ENCODE peak calls at places on chromosomes 12 and 14, in seven cellular contexts. G is NAMALWA, U is NCI-H1930, E is GM23248, B is DMS 273 treated with DMSO at 0.1 percent for 48 hours, J is SK-N-DZ, X is sciatic nerve. R is an unnamed sample.

GRCh38 chr14:90644882-90645281 is 171.3 kb downstream of the TTC7B start:
- DNase-seq in J (no peak), E (peak), X (no peak), G (no peak), U (no peak), B (no peak), R (peak)

GRCh38 chr12:103620395-103620794 is 33.3 kb downstream of the STAB2 start:
- DNase-seq in E (no peak), B (no peak), X (no peak), U (no peak), J (no peak), G (no peak), R (no peak)

GRCh38 chr14:31837056-31837455 is 240.0 kb upstream of the ARHGAP5 start:
- DNase-seq in E (no peak), B (no peak), G (no peak), X (no peak), J (no peak), U (no peak), R (no peak)

GRCh38 chr12:121251838-121252237 is 41.9 kb downstream of the P2RX4 start:
- DNase-seq in B (no peak), X (no peak), G (no peak), J (no peak), E (no peak), U (no peak), R (no peak)

GRCh38 chr12:94973202-94973601 is 30.3 kb downstream of the NDUFA12 start:
- DNase-seq in U (no peak), X (no peak), J (no peak), G (no peak), E (no peak), B (no peak), R (no peak)

GRCh38 chr12:69502342-69503081 is 32.3 kb downstream of the FRS2 start:
- DNase-seq in E (peak), X (no peak), G (no peak), U (no peak), J (no peak), B (no peak), R (no peak)

GRCh38 chr14:90381999-90382451 is 14.8 kb upstream of the CALM1 start:
- DNase-seq in J (peak), U (peak), E (peak), B (no peak), X (peak), G (no peak), R (peak)

GRCh38 chr12:96471368-96472040 is 17.9 kb upstream of the CFAP54 start:
- DNase-seq in B (no peak), J (no peak), E (peak), U (no peak), X (no peak), G (no peak), R (no peak)

GRCh38 chr12:128876559-128876958 is 23.3 kb downstream of the GLT1D1 start:
- DNase-seq in E (no peak), J (no peak), B (no peak), G (no peak), X (no peak), U (no peak), R (no peak)

GRCh38 chr12:16323010-16323409 is 24.4 kb upstream of the MGST1 start:
- DNase-seq in B (no peak), E (peak), G (no peak), J (no peak), U (no peak), X (no peak), R (no peak)

GRCh38 chr14:105855893-105856675 is 329.7 kb downstream of the TMEM121 start:
- DNase-seq in J (no peak), E (no peak), X (peak), U (no peak), G (peak), B (no peak), R (peak)

GRCh38 chr12:11771356-11771755 is 121.9 kb downstream of the ETV6 start:
- DNase-seq in B (no peak), U (no peak), J (no peak), G (peak), X (no peak), E (peak), R (no peak)

GRCh38 chr14:33280646-33281045 is 342.0 kb downstream of the NPAS3 start:
- DNase-seq in U (no peak), G (no peak), J (no peak), X (no peak), B (no peak), E (peak), R (no peak)

GRCh38 chr14:61586539-61587396 is 108.5 kb upstream of the HIF1A start:
- DNase-seq in G (no peak), U (no peak), B (no peak), E (peak), X (no peak), J (no peak), R (no peak)

GRCh38 chr12:131944601-131945251 is 5.0 kb upstream of the EP400 start:
- DNase-seq in J (no peak), B (no peak), G (no peak), X (no peak), E (no peak), U (no peak), R (no peak)

GRCh38 chr12:85996280-85996679 is 122.2 kb downstream of the NTS start:
- DNase-seq in B (no peak), G (no peak), X (no peak), U (no peak), J (no peak), E (no peak), R (no peak)

GRCh38 chr14:105883066-105884005 is 357.0 kb downstream of the TMEM121 start:
- DNase-seq in E (no peak), B (no peak), J (no peak), U (no peak), G (no peak), X (peak), R (peak)

GRCh38 chr12:124867389-124867930 is 3.8 kb upstream of the SCARB1 start:
- DNase-seq in U (no peak), B (no peak), X (no peak), E (no peak), G (no peak), J (no peak), R (no peak)

GRCh38 chr14:105096206-105096875 is 31.1 kb upstream of the GPR132 start:
- DNase-seq in U (no peak), G (no peak), E (no peak), B (no peak), X (peak), J (no peak), R (no peak)

R was measured in left ventricle myocardium superior.